ENCODE peak calls at places on chromosome 6, in five cellular contexts. One of them, this sample, is unnamed.

GRCh38 chr6:131594074-131594473 is 21.0 kb downstream of the ARG1 start:
- DNase-seq in OCI-LY7: no peak
- DNase-seq in coronary artery: no peak
- DNase-seq in activated B cell treated with CpG ODN at 0.5 μM for 24 hours: no peak
- DNase-seq in endothelial cell: no peak
- DNase-seq in this sample: no peak

GRCh38 chr6:26607434-26608230 is 10.9 kb downstream of the ABT1 start:
- DNase-seq in activated B cell treated with CpG ODN at 0.5 μM for 24 hours: no peak
- DNase-seq in OCI-LY7: peak; percentile 80
- DNase-seq in coronary artery: no peak
- DNase-seq in endothelial cell: peak; percentile 51
- DNase-seq in this sample: peak; percentile 33

GRCh38 chr6:134402372-134402984 is 84.6 kb upstream of the SGK1 start:
- DNase-seq in activated B cell treated with CpG ODN at 0.5 μM for 24 hours: no peak
- DNase-seq in endothelial cell: no peak
- DNase-seq in OCI-LY7: no peak
- DNase-seq in coronary artery: no peak
- DNase-seq in this sample: no peak

GRCh38 chr6:167580512-167580911 is 246.2 kb upstream of the AFDN start:
- DNase-seq in activated B cell treated with CpG ODN at 0.5 μM for 24 hours: no peak
- DNase-seq in endothelial cell: no peak
- DNase-seq in OCI-LY7: no peak
- DNase-seq in coronary artery: no peak
- DNase-seq in this sample: no peak

GRCh38 chr6:142735182-142735581 is 209.8 kb downstream of the HIVEP2 start:
- DNase-seq in OCI-LY7: no peak
- DNase-seq in coronary artery: no peak
- DNase-seq in activated B cell treated with CpG ODN at 0.5 μM for 24 hours: no peak
- DNase-seq in endothelial cell: no peak
- DNase-seq in this sample: no peak

GRCh38 chr6:169784941-169785340 is 33.5 kb downstream of the ERMARD start:
- DNase-seq in coronary artery: peak; percentile 19
- DNase-seq in endothelial cell: no peak
- DNase-seq in OCI-LY7: no peak
- DNase-seq in activated B cell treated with CpG ODN at 0.5 μM for 24 hours: no peak
- DNase-seq in this sample: no peak

GRCh38 chr6:166937716-166938115 is 18.6 kb downstream of the RNASET2 start:
- DNase-seq in endothelial cell: no peak
- DNase-seq in coronary artery: no peak
- DNase-seq in OCI-LY7: no peak
- DNase-seq in activated B cell treated with CpG ODN at 0.5 μM for 24 hours: no peak
- DNase-seq in this sample: no peak

GRCh38 chr6:85460154-85460950 is 10.5 kb downstream of the NT5E start:
- DNase-seq in activated B cell treated with CpG ODN at 0.5 μM for 24 hours: no peak
- DNase-seq in endothelial cell: peak; percentile 21
- DNase-seq in OCI-LY7: no peak
- DNase-seq in coronary artery: no peak
- DNase-seq in this sample: no peak

GRCh38 chr6:52663935-52664184 is 7.1 kb upstream of the TMEM14A start:
- DNase-seq in OCI-LY7: no peak
- DNase-seq in coronary artery: no peak
- DNase-seq in endothelial cell: no peak
- DNase-seq in activated B cell treated with CpG ODN at 0.5 μM for 24 hours: no peak
- DNase-seq in this sample: no peak

GRCh38 chr6:26532699-26533523 is 5.3 kb upstream of the HMGN4 start:
- DNase-seq in coronary artery: peak; percentile 92
- DNase-seq in OCI-LY7: peak; percentile 90
- DNase-seq in endothelial cell: peak; percentile 91
- DNase-seq in activated B cell treated with CpG ODN at 0.5 μM for 24 hours: peak; percentile 73
- DNase-seq in this sample: peak; percentile 86

GRCh38 chr6:75386050-75386770 is 101.6 kb upstream of the TMEM30A start:
- DNase-seq in endothelial cell: no peak
- DNase-seq in coronary artery: no peak
- DNase-seq in OCI-LY7: no peak
- DNase-seq in activated B cell treated with CpG ODN at 0.5 μM for 24 hours: no peak
- DNase-seq in this sample: no peak

GRCh38 chr6:151494235-151494950 is 576 bp downstream of the CCDC170 start:
- DNase-seq in coronary artery: no peak
- DNase-seq in endothelial cell: peak; percentile 19
- DNase-seq in OCI-LY7: peak; percentile 8
- DNase-seq in activated B cell treated with CpG ODN at 0.5 μM for 24 hours: no peak
- DNase-seq in this sample: no peak

GRCh38 chr6:111661541-111662041 is 55.9 kb upstream of the TRAF3IP2 start:
- DNase-seq in coronary artery: no peak
- DNase-seq in endothelial cell: no peak
- DNase-seq in OCI-LY7: no peak
- DNase-seq in activated B cell treated with CpG ODN at 0.5 μM for 24 hours: no peak
- DNase-seq in this sample: no peak

GRCh38 chr6:134020071-134020470 is 32.4 kb downstream of the SLC2A12 start:
- DNase-seq in coronary artery: no peak
- DNase-seq in endothelial cell: no peak
- DNase-seq in OCI-LY7: no peak
- DNase-seq in activated B cell treated with CpG ODN at 0.5 μM for 24 hours: no peak
- DNase-seq in this sample: no peak

GRCh38 chr6:125224236-125224861 is 70.8 kb downstream of the TPD52L1 start:
- DNase-seq in endothelial cell: no peak
- DNase-seq in activated B cell treated with CpG ODN at 0.5 μM for 24 hours: no peak
- DNase-seq in coronary artery: no peak
- DNase-seq in OCI-LY7: no peak
- DNase-seq in this sample: no peak

GRCh38 chr6:35804996-35805736 is at the start of gene LHFPL5:
- DNase-seq in OCI-LY7: peak; percentile 19
- DNase-seq in activated B cell treated with CpG ODN at 0.5 μM for 24 hours: peak; percentile 45
- DNase-seq in coronary artery: no peak
- DNase-seq in endothelial cell: peak; percentile 85
- DNase-seq in this sample: no peak

GRCh38 chr6:139028242-139028657 is 295 bp upstream of the ABRACL start:
- DNase-seq in OCI-LY7: no peak
- DNase-seq in endothelial cell: no peak
- DNase-seq in activated B cell treated with CpG ODN at 0.5 μM for 24 hours: no peak
- DNase-seq in coronary artery: no peak
- DNase-seq in this sample: no peak

GRCh38 chr6:157406666-157407065 is 25.7 kb downstream of the ZDHHC14 start:
- DNase-seq in OCI-LY7: no peak
- DNase-seq in endothelial cell: no peak
- DNase-seq in activated B cell treated with CpG ODN at 0.5 μM for 24 hours: no peak
- DNase-seq in coronary artery: no peak
- DNase-seq in this sample: no peak

DNA sequence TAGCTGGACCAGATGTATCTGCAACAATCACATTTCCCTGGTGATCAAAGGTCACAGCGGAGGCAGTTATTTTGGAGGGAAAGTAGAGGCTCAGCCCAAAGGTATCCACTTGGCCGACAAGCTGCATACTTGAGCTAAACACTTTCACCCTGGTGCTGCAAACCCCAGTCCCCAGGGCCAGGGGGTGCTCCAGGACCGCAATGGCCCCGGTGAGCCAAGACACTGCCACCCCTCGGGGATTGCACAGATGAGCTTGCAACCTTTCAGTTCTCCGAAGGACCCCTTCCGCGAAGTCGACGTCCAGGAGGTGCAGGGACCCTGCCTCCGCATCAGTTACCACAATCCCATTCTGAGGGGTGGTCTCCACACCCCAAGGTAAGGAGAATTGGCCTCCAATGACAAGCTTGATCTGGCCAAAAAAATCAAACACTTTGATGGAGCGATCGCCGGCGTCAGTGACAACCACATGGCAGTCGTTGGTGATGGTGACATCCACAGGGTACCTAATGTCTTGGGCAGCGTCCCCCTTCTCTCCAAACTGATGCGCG is 823 bp downstream of the NHLRC1 start:
- DNase-seq in OCI-LY7: peak; percentile 28
- DNase-seq in coronary artery: no peak
- DNase-seq in endothelial cell: no peak
- DNase-seq in activated B cell treated with CpG ODN at 0.5 μM for 24 hours: peak; percentile 19
- DNase-seq in this sample: peak; percentile 10
- TF ChIP-seq CTCF in OCI-LY7: peak; percentile 56
- TF ChIP-seq CTCF in coronary artery: no peak
- TF ChIP-seq CTCF in endothelial cell: no peak
- TF ChIP-seq CTCF in activated B cell treated with CpG ODN at 0.5 μM for 24 hours: no peak
- TF ChIP-seq CTCF in this sample: peak; percentile 47

DNA sequence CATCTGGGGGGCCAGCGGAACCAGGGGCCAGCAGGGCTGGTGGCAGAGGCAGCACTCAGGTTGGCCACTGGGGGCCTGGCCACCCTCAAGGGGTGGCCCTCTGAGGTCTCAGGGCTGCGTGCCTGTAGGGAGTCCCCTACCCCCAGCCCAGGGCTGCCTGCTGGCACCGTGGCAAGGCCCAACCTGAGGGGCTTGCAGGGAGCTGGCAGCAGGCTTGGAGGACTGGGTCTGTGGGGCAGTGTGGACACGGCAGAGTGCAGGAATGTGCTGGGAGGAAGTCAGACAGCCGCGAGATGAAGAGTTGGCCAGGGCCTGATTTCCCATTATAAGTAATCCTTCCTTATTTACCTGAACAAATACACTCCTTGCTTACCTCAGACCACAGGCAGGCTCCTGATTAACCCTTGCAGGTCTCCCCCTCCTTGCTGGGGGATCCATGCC is at the start of gene SPDEF:
- DNase-seq in endothelial cell: no peak
- DNase-seq in coronary artery: no peak
- DNase-seq in OCI-LY7: no peak
- DNase-seq in activated B cell treated with CpG ODN at 0.5 μM for 24 hours: no peak
- DNase-seq in this sample: no peak
- TF ChIP-seq CTCF in endothelial cell: no peak
- TF ChIP-seq CTCF in coronary artery: no peak
- TF ChIP-seq CTCF in OCI-LY7: no peak
- TF ChIP-seq CTCF in activated B cell treated with CpG ODN at 0.5 μM for 24 hours: no peak
- TF ChIP-seq CTCF in this sample: no peak

GRCh38 chr6:51467231-51467952 is 620.0 kb downstream of the PKHD1 start:
- DNase-seq in endothelial cell: no peak
- DNase-seq in OCI-LY7: no peak
- DNase-seq in coronary artery: no peak
- DNase-seq in activated B cell treated with CpG ODN at 0.5 μM for 24 hours: no peak
- DNase-seq in this sample: no peak
- TF ChIP-seq CTCF in endothelial cell: no peak
- TF ChIP-seq CTCF in OCI-LY7: no peak
- TF ChIP-seq CTCF in coronary artery: no peak
- TF ChIP-seq CTCF in activated B cell treated with CpG ODN at 0.5 μM for 24 hours: no peak
- TF ChIP-seq CTCF in this sample: no peak

GRCh38 chr6:118899948-118900347 is 6.0 kb downstream of the ASF1A start:
- DNase-seq in endothelial cell: no peak
- DNase-seq in activated B cell treated with CpG ODN at 0.5 μM for 24 hours: no peak
- DNase-seq in OCI-LY7: no peak
- DNase-seq in coronary artery: no peak
- DNase-seq in this sample: no peak
- TF ChIP-seq CTCF in endothelial cell: no peak
- TF ChIP-seq CTCF in activated B cell treated with CpG ODN at 0.5 μM for 24 hours: no peak
- TF ChIP-seq CTCF in OCI-LY7: no peak
- TF ChIP-seq CTCF in coronary artery: no peak
- TF ChIP-seq CTCF in this sample: no peak

This sample was measured in GM06990.